ENCODE peak calls at places on chromosome 1, in ten cellular contexts. A, E, L, C, K, H, V, J, X and M are unnamed samples.
A peak's percentile ranks its signal among the peaks of the same experiment; 100 is the strongest.

GRCh38 chr1:93552751-93553455 is 105.0 kb downstream of the FNBP1L start:
- DNase-seq in A (no peak), E (peak; percentile 58), L (peak; percentile 85), C (peak; percentile 72), K (no peak), H (no peak), V (peak; percentile 86), J (peak; percentile 74), X (no peak), M (no peak)

GRCh38 chr1:109425902-109426277 is 358 bp downstream of the PSMA5 start:
- DNase-seq in A (no peak), E (peak; percentile 89), L (peak; percentile 45), C (peak; percentile 65), K (peak; percentile 76), H (no peak), V (peak; percentile 54), J (no peak), X (no peak), M (no peak)

GRCh38 chr1:228543396-228543795 is 56.2 kb downstream of the RNF187 start:
- DNase-seq in A (no peak), E (no peak), L (no peak), C (no peak), K (no peak), H (no peak), V (no peak), J (no peak), X (no peak), M (no peak)

GRCh38 chr1:206663832-206664652 is 20.7 kb upstream of the MAPKAPK2 start:
- DNase-seq in A (peak; percentile 79), E (peak; percentile 66), L (peak; percentile 78), C (peak; percentile 68), K (peak; percentile 68), H (no peak), V (peak; percentile 42), J (peak; percentile 79), X (peak; percentile 59), M (peak; percentile 44)

GRCh38 chr1:119720866-119721440 is 9.2 kb downstream of the PHGDH start:
- DNase-seq in A (no peak), E (peak; percentile 69), L (no peak), C (peak; percentile 4), K (no peak), H (no peak), V (no peak), J (no peak), X (no peak), M (no peak)

GRCh38 chr1:92858564-92859399 is 26.9 kb downstream of the RPL5 start:
- DNase-seq in A (peak; percentile 61), E (peak; percentile 89), L (peak; percentile 91), C (peak; percentile 76), K (no peak), H (no peak), V (peak; percentile 67), J (peak; percentile 88), X (peak; percentile 14), M (peak; percentile 14)

GRCh38 chr1:2588661-2589330 is 2.2 kb downstream of the PRXL2B start:
- DNase-seq in A (no peak), E (no peak), L (no peak), C (no peak), K (no peak), H (no peak), V (no peak), J (no peak), X (no peak), M (no peak)

GRCh38 chr1:8848663-8849386 is 29.7 kb downstream of the ENO1 start:
- DNase-seq in A (peak; percentile 84), E (peak; percentile 96), L (peak; percentile 95), C (peak; percentile 96), K (peak; percentile 84), H (no peak), V (peak; percentile 91), J (peak; percentile 97), X (peak; percentile 70), M (peak; percentile 63)